ENCODE peak calls at places on chromosomes 6 and 20, in eight cellular contexts. One of them, this sample, is unnamed.

GRCh38 chr6:45116714-45117410 is 211.3 kb upstream of the RUNX2 start:
- DNase-seq in cardiac fibroblast: peak
- DNase-seq in IMR-90: peak
- DNase-seq in psoas muscle: no peak
- DNase-seq in endothelial cell: no peak
- DNase-seq in astrocyte of the spinal cord: peak
- DNase-seq in tibial artery: no peak
- DNase-seq in tibial nerve: no peak
- DNase-seq in this sample: no peak

GRCh38 chr6:128204621-128205020 is 303.8 kb upstream of the THEMIS start:
- DNase-seq in tibial nerve: no peak
- DNase-seq in tibial artery: no peak
- DNase-seq in IMR-90: no peak
- DNase-seq in cardiac fibroblast: peak
- DNase-seq in endothelial cell: no peak
- DNase-seq in psoas muscle: no peak
- DNase-seq in astrocyte of the spinal cord: peak
- DNase-seq in this sample: no peak

GRCh38 chr6:90446164-90446563 is 140.7 kb downstream of the MAP3K7 start:
- DNase-seq in IMR-90: peak
- DNase-seq in psoas muscle: no peak
- DNase-seq in endothelial cell: no peak
- DNase-seq in tibial artery: no peak
- DNase-seq in astrocyte of the spinal cord: peak
- DNase-seq in tibial nerve: no peak
- DNase-seq in cardiac fibroblast: peak
- DNase-seq in this sample: no peak

GRCh38 chr20:48750941-48751620 is 76.7 kb downstream of the PREX1 start:
- DNase-seq in endothelial cell: peak
- DNase-seq in IMR-90: no peak
- DNase-seq in cardiac fibroblast: peak
- DNase-seq in psoas muscle: peak
- DNase-seq in tibial nerve: no peak
- DNase-seq in astrocyte of the spinal cord: peak
- DNase-seq in tibial artery: no peak
- DNase-seq in this sample: no peak

GRCh38 chr6:159445351-159445750 is 247.7 kb downstream of the SOD2 start:
- DNase-seq in tibial nerve: no peak
- DNase-seq in endothelial cell: no peak
- DNase-seq in IMR-90: no peak
- DNase-seq in tibial artery: no peak
- DNase-seq in cardiac fibroblast: no peak
- DNase-seq in astrocyte of the spinal cord: no peak
- DNase-seq in psoas muscle: no peak
- DNase-seq in this sample: no peak

GRCh38 chr6:29762781-29763214 is 39.6 kb downstream of the HLA-F start:
- DNase-seq in astrocyte of the spinal cord: no peak
- DNase-seq in cardiac fibroblast: peak
- DNase-seq in endothelial cell: no peak
- DNase-seq in tibial nerve: no peak
- DNase-seq in tibial artery: peak
- DNase-seq in psoas muscle: no peak
- DNase-seq in IMR-90: no peak
- DNase-seq in this sample: no peak

GRCh38 chr20:46641424-46641823 is 9.8 kb downstream of the SLC13A3 start:
- DNase-seq in cardiac fibroblast: no peak
- DNase-seq in psoas muscle: no peak
- DNase-seq in tibial artery: no peak
- DNase-seq in astrocyte of the spinal cord: no peak
- DNase-seq in endothelial cell: no peak
- DNase-seq in IMR-90: no peak
- DNase-seq in tibial nerve: no peak
- DNase-seq in this sample: no peak

GRCh38 chr6:113871975-113872374 is 14.8 kb downstream of the MARCKS start:
- DNase-seq in psoas muscle: no peak
- DNase-seq in IMR-90: no peak
- DNase-seq in cardiac fibroblast: no peak
- DNase-seq in endothelial cell: no peak
- DNase-seq in tibial nerve: no peak
- DNase-seq in tibial artery: no peak
- DNase-seq in astrocyte of the spinal cord: no peak
- DNase-seq in this sample: no peak

GRCh38 chr6:168035098-168035660 is 37.7 kb downstream of the KIF25 start:
- DNase-seq in tibial artery: no peak
- DNase-seq in psoas muscle: peak
- DNase-seq in IMR-90: peak
- DNase-seq in astrocyte of the spinal cord: peak
- DNase-seq in cardiac fibroblast: peak
- DNase-seq in endothelial cell: peak
- DNase-seq in tibial nerve: no peak
- DNase-seq in this sample: no peak

GRCh38 chr6:25389501-25389900 is 110.3 kb downstream of the CARMIL1 start:
- DNase-seq in cardiac fibroblast: peak
- DNase-seq in tibial nerve: no peak
- DNase-seq in psoas muscle: no peak
- DNase-seq in endothelial cell: no peak
- DNase-seq in astrocyte of the spinal cord: peak
- DNase-seq in IMR-90: no peak
- DNase-seq in tibial artery: no peak
- DNase-seq in this sample: no peak

GRCh38 chr20:32302507-32302872 is 25.0 kb downstream of the KIF3B start:
- DNase-seq in tibial nerve: no peak
- DNase-seq in endothelial cell: no peak
- DNase-seq in astrocyte of the spinal cord: no peak
- DNase-seq in tibial artery: no peak
- DNase-seq in IMR-90: no peak
- DNase-seq in psoas muscle: no peak
- DNase-seq in cardiac fibroblast: no peak
- DNase-seq in this sample: no peak

GRCh38 chr6:168452685-168453377 is 11.8 kb downstream of the SMOC2 start:
- DNase-seq in endothelial cell: no peak
- DNase-seq in tibial nerve: no peak
- DNase-seq in cardiac fibroblast: peak
- DNase-seq in tibial artery: peak
- DNase-seq in psoas muscle: no peak
- DNase-seq in IMR-90: no peak
- DNase-seq in astrocyte of the spinal cord: no peak
- DNase-seq in this sample: no peak

GRCh38 chr6:7313505-7314165 is 636 bp upstream of the SSR1 start:
- DNase-seq in tibial nerve: no peak
- DNase-seq in cardiac fibroblast: no peak
- DNase-seq in tibial artery: no peak
- DNase-seq in astrocyte of the spinal cord: no peak
- DNase-seq in psoas muscle: no peak
- DNase-seq in endothelial cell: no peak
- DNase-seq in IMR-90: no peak
- DNase-seq in this sample: no peak

GRCh38 chr6:163335671-163336545 is 78.6 kb upstream of the QKI start:
- DNase-seq in astrocyte of the spinal cord: peak
- DNase-seq in IMR-90: peak
- DNase-seq in cardiac fibroblast: peak
- DNase-seq in psoas muscle: peak
- DNase-seq in endothelial cell: peak
- DNase-seq in tibial nerve: no peak
- DNase-seq in tibial artery: peak
- DNase-seq in this sample: no peak

GRCh38 chr20:16666272-16666671 is 63.6 kb upstream of the SNRPB2 start:
- DNase-seq in cardiac fibroblast: no peak
- DNase-seq in psoas muscle: no peak
- DNase-seq in tibial nerve: no peak
- DNase-seq in endothelial cell: no peak
- DNase-seq in tibial artery: no peak
- DNase-seq in IMR-90: no peak
- DNase-seq in astrocyte of the spinal cord: no peak
- DNase-seq in this sample: no peak

GRCh38 chr6:14272111-14273085 is 154.8 kb downstream of the CD83 start:
- DNase-seq in psoas muscle: no peak
- DNase-seq in tibial artery: no peak
- DNase-seq in endothelial cell: no peak
- DNase-seq in cardiac fibroblast: no peak
- DNase-seq in IMR-90: peak
- DNase-seq in astrocyte of the spinal cord: peak
- DNase-seq in tibial nerve: no peak
- DNase-seq in this sample: no peak

GRCh38 chr6:62285612-62286469 is at the start of gene KHDRBS2:
- DNase-seq in tibial artery: peak
- DNase-seq in psoas muscle: peak
- DNase-seq in endothelial cell: no peak
- DNase-seq in astrocyte of the spinal cord: no peak
- DNase-seq in cardiac fibroblast: peak
- DNase-seq in tibial nerve: peak
- DNase-seq in IMR-90: no peak
- DNase-seq in this sample: peak

GRCh38 chr20:61260905-61261304 is 8.8 kb downstream of the CDH4 start:
- DNase-seq in psoas muscle: no peak
- DNase-seq in tibial artery: no peak
- DNase-seq in tibial nerve: no peak
- DNase-seq in endothelial cell: no peak
- DNase-seq in IMR-90: no peak
- DNase-seq in astrocyte of the spinal cord: no peak
- DNase-seq in cardiac fibroblast: no peak
- DNase-seq in this sample: no peak

GRCh38 chr20:47818996-47819609 is 33.8 kb upstream of the SULF2 start:
- DNase-seq in tibial artery: peak
- DNase-seq in cardiac fibroblast: no peak
- DNase-seq in astrocyte of the spinal cord: no peak
- DNase-seq in psoas muscle: no peak
- DNase-seq in endothelial cell: no peak
- DNase-seq in IMR-90: no peak
- DNase-seq in tibial nerve: no peak
- DNase-seq in this sample: no peak

GRCh38 chr6:156848533-156848932 is 71.4 kb downstream of the ARID1B start:
- DNase-seq in cardiac fibroblast: peak
- DNase-seq in tibial nerve: no peak
- DNase-seq in astrocyte of the spinal cord: peak
- DNase-seq in IMR-90: no peak
- DNase-seq in psoas muscle: peak
- DNase-seq in tibial artery: peak
- DNase-seq in endothelial cell: no peak
- DNase-seq in this sample: no peak
- TF ChIP-seq CTCF in cardiac fibroblast: no peak
- TF ChIP-seq CTCF in tibial nerve: no peak
- TF ChIP-seq CTCF in astrocyte of the spinal cord: no peak
- TF ChIP-seq CTCF in IMR-90: no peak
- TF ChIP-seq CTCF in psoas muscle: no peak
- TF ChIP-seq CTCF in tibial artery: no peak
- TF ChIP-seq CTCF in endothelial cell: no peak
- TF ChIP-seq CTCF in this sample: no peak

GRCh38 chr6:16405349-16405865 is 167.0 kb downstream of the GMPR start:
- DNase-seq in IMR-90: no peak
- DNase-seq in astrocyte of the spinal cord: no peak
- DNase-seq in tibial nerve: no peak
- DNase-seq in psoas muscle: no peak
- DNase-seq in endothelial cell: no peak
- DNase-seq in cardiac fibroblast: peak
- DNase-seq in tibial artery: no peak
- DNase-seq in this sample: no peak
- TF ChIP-seq CTCF in IMR-90: no peak
- TF ChIP-seq CTCF in astrocyte of the spinal cord: no peak
- TF ChIP-seq CTCF in tibial nerve: no peak
- TF ChIP-seq CTCF in psoas muscle: no peak
- TF ChIP-seq CTCF in endothelial cell: no peak
- TF ChIP-seq CTCF in cardiac fibroblast: no peak
- TF ChIP-seq CTCF in tibial artery: no peak
- TF ChIP-seq CTCF in this sample: no peak

GRCh38 chr20:35146299-35146921 is 726 bp downstream of the EDEM2 start:
- DNase-seq in endothelial cell: peak
- DNase-seq in tibial artery: peak
- DNase-seq in cardiac fibroblast: no peak
- DNase-seq in astrocyte of the spinal cord: peak
- DNase-seq in IMR-90: no peak
- DNase-seq in psoas muscle: no peak
- DNase-seq in tibial nerve: no peak
- DNase-seq in this sample: no peak
- TF ChIP-seq CTCF in endothelial cell: no peak
- TF ChIP-seq CTCF in tibial artery: no peak
- TF ChIP-seq CTCF in cardiac fibroblast: peak
- TF ChIP-seq CTCF in astrocyte of the spinal cord: no peak
- TF ChIP-seq CTCF in IMR-90: no peak
- TF ChIP-seq CTCF in psoas muscle: no peak
- TF ChIP-seq CTCF in tibial nerve: no peak
- TF ChIP-seq CTCF in this sample: no peak

GRCh38 chr6:115969207-115969929 is 91.3 kb downstream of the FRK start:
- DNase-seq in astrocyte of the spinal cord: peak
- DNase-seq in cardiac fibroblast: peak
- DNase-seq in IMR-90: no peak
- DNase-seq in tibial artery: no peak
- DNase-seq in endothelial cell: no peak
- DNase-seq in psoas muscle: no peak
- DNase-seq in tibial nerve: no peak
- DNase-seq in this sample: no peak
- TF ChIP-seq CTCF in astrocyte of the spinal cord: no peak
- TF ChIP-seq CTCF in cardiac fibroblast: no peak
- TF ChIP-seq CTCF in IMR-90: no peak
- TF ChIP-seq CTCF in tibial artery: no peak
- TF ChIP-seq CTCF in endothelial cell: no peak
- TF ChIP-seq CTCF in psoas muscle: no peak
- TF ChIP-seq CTCF in tibial nerve: no peak
- TF ChIP-seq CTCF in this sample: no peak

GRCh38 chr20:40728470-40728869 is 39.4 kb upstream of the MAFB start:
- DNase-seq in psoas muscle: no peak
- DNase-seq in tibial nerve: no peak
- DNase-seq in endothelial cell: no peak
- DNase-seq in IMR-90: no peak
- DNase-seq in cardiac fibroblast: no peak
- DNase-seq in astrocyte of the spinal cord: no peak
- DNase-seq in tibial artery: no peak
- DNase-seq in this sample: no peak
- TF ChIP-seq CTCF in psoas muscle: no peak
- TF ChIP-seq CTCF in tibial nerve: no peak
- TF ChIP-seq CTCF in endothelial cell: peak
- TF ChIP-seq CTCF in IMR-90: peak
- TF ChIP-seq CTCF in cardiac fibroblast: no peak
- TF ChIP-seq CTCF in astrocyte of the spinal cord: peak
- TF ChIP-seq CTCF in tibial artery: no peak
- TF ChIP-seq CTCF in this sample: no peak

GRCh38 chr6:46491201-46491788 is at the start of gene RCAN2:
- DNase-seq in astrocyte of the spinal cord: peak
- DNase-seq in psoas muscle: peak
- DNase-seq in endothelial cell: peak
- DNase-seq in cardiac fibroblast: peak
- DNase-seq in IMR-90: peak
- DNase-seq in tibial nerve: peak
- DNase-seq in tibial artery: peak
- DNase-seq in this sample: peak

GRCh38 chr6:46486186-46486585 is 5.1 kb downstream of the RCAN2 start:
- DNase-seq in tibial artery: no peak
- DNase-seq in tibial nerve: no peak
- DNase-seq in psoas muscle: no peak
- DNase-seq in cardiac fibroblast: no peak
- DNase-seq in IMR-90: no peak
- DNase-seq in endothelial cell: no peak
- DNase-seq in astrocyte of the spinal cord: no peak
- DNase-seq in this sample: no peak

GRCh38 chr6:46491789-46492547 is 719 bp upstream of the RCAN2 start:
- DNase-seq in astrocyte of the spinal cord: no peak
- DNase-seq in cardiac fibroblast: no peak
- DNase-seq in psoas muscle: peak
- DNase-seq in tibial nerve: peak
- DNase-seq in IMR-90: peak
- DNase-seq in endothelial cell: peak
- DNase-seq in tibial artery: peak
- DNase-seq in this sample: peak

GRCh38 chr6:46490425-46491200 is 636 bp downstream of the RCAN2 start:
- DNase-seq in psoas muscle: peak
- DNase-seq in IMR-90: no peak
- DNase-seq in endothelial cell: peak
- DNase-seq in tibial artery: peak
- DNase-seq in cardiac fibroblast: peak
- DNase-seq in astrocyte of the spinal cord: no peak
- DNase-seq in tibial nerve: no peak
- DNase-seq in this sample: peak
- TF ChIP-seq CTCF in psoas muscle: peak
- TF ChIP-seq CTCF in IMR-90: no peak
- TF ChIP-seq CTCF in endothelial cell: peak
- TF ChIP-seq CTCF in tibial artery: peak
- TF ChIP-seq CTCF in cardiac fibroblast: no peak
- TF ChIP-seq CTCF in astrocyte of the spinal cord: peak
- TF ChIP-seq CTCF in tibial nerve: no peak
- TF ChIP-seq CTCF in this sample: no peak